ENCODE peak calls at places on chromosomes 5 and 9, in nine cellular contexts. V is adrenal gland, I is GM12878, H is sigmoid colon, O is ovary, C is HCT116, P is thyroid gland, J is heart left ventricle, T is IMR-90. W is an unnamed sample.

GRCh38 chr5:128532127-128532526 is 5.9 kb downstream of the FBN2 start:
- DNase-seq in V (no peak), I (no peak), H (no peak), O (no peak), C (no peak), P (no peak), J (no peak), T (no peak), W (no peak)

GRCh38 chr5:176816043-176816745 is 5.8 kb downstream of the UNC5A start:
- DNase-seq in V (no peak), I (no peak), H (no peak), O (no peak), C (no peak), P (no peak), J (no peak), T (no peak), W (no peak)

GRCh38 chr5:5795074-5795779 is 372.8 kb downstream of the ICE1 start:
- DNase-seq in V (peak), I (no peak), H (no peak), O (no peak), C (no peak), P (peak), J (peak), T (no peak), W (peak)

GRCh38 chr5:159655757-159656409 is 260.4 kb upstream of the ADRA1B start:
- DNase-seq in V (no peak), I (no peak), H (no peak), O (no peak), C (no peak), P (peak), J (no peak), T (no peak), W (no peak)

GRCh38 chr9:137268538-137269201 is 8.9 kb upstream of the TOR4A start:
- DNase-seq in V (peak), I (no peak), H (no peak), O (no peak), C (no peak), P (no peak), J (no peak), T (no peak), W (peak)

GRCh38 chr9:68844196-68844595 is 139.2 kb downstream of the PIP5K1B start:
- DNase-seq in V (no peak), I (no peak), H (no peak), O (no peak), C (no peak), P (no peak), J (no peak), T (no peak), W (no peak)

GRCh38 chr9:4548796-4549725 is 58.8 kb downstream of the SLC1A1 start:
- DNase-seq in V (no peak), I (no peak), H (no peak), O (no peak), C (no peak), P (no peak), J (peak), T (no peak), W (no peak)

GRCh38 chr5:136174021-136174659 is 18.8 kb downstream of the SMIM32 start:
- DNase-seq in V (no peak), I (peak), H (no peak), O (no peak), C (peak), P (no peak), J (no peak), T (peak), W (no peak)

GRCh38 chr5:87155076-87155475 is 112.6 kb upstream of the RASA1 start:
- DNase-seq in V (no peak), I (no peak), H (no peak), O (no peak), C (no peak), P (no peak), J (no peak), T (no peak), W (no peak)

GRCh38 chr5:163626904-163627434 is 121.5 kb downstream of the MAT2B start:
- DNase-seq in V (no peak), I (no peak), H (no peak), O (no peak), C (no peak), P (no peak), J (no peak), T (no peak), W (no peak)

GRCh38 chr9:108103294-108103693 is 613.7 kb upstream of the KLF4 start:
- DNase-seq in V (no peak), I (no peak), H (no peak), O (no peak), C (no peak), P (no peak), J (no peak), T (peak), W (no peak)

GRCh38 chr5:156913719-156914370 is 49.2 kb downstream of the TIMD4 start:
- DNase-seq in V (no peak), I (peak), H (no peak), O (no peak), C (no peak), P (peak), J (no peak), T (no peak), W (no peak)

GRCh38 chr9:93003552-93004407 is 54.7 kb upstream of the SUSD3 start:
- DNase-seq in V (peak), I (peak), H (no peak), O (peak), C (peak), P (peak), J (no peak), T (peak), W (no peak)

GRCh38 chr9:125388978-125389377 is 127.4 kb downstream of the GAPVD1 start:
- DNase-seq in V (no peak), I (no peak), H (no peak), O (no peak), C (no peak), P (no peak), J (no peak), T (no peak), W (no peak)

GRCh38 chr9:85876628-85877027 is 64.3 kb upstream of the NAA35 start:
- DNase-seq in V (no peak), I (no peak), H (no peak), O (no peak), C (no peak), P (no peak), J (no peak), T (no peak), W (no peak)

GRCh38 chr9:116151966-116152381 is 1.6 kb upstream of the PAPPA start:
- DNase-seq in V (no peak), I (no peak), H (no peak), O (no peak), C (no peak), P (no peak), J (no peak), T (peak), W (no peak)

GRCh38 chr5:118326496-118327045 is 661.8 kb downstream of the DTWD2 start:
- DNase-seq in V (no peak), I (no peak), H (no peak), O (no peak), C (no peak), P (peak), J (no peak), T (no peak), W (no peak)

GRCh38 chr5:147857302-147858129 is 21.0 kb upstream of the SCGB3A2 start:
- DNase-seq in V (peak), I (no peak), H (peak), O (peak), C (peak), P (peak), J (no peak), T (peak), W (no peak)

GRCh38 chr5:73966411-73966810 is 340.4 kb downstream of the ARHGEF28 start:
- DNase-seq in V (no peak), I (no peak), H (no peak), O (no peak), C (no peak), P (no peak), J (no peak), T (no peak), W (no peak)

GRCh38 chr5:73968246-73968645 is 342.2 kb downstream of the ARHGEF28 start:
- DNase-seq in V (no peak), I (no peak), H (no peak), O (no peak), C (no peak), P (no peak), J (no peak), T (no peak), W (no peak)

GRCh38 chr5:73967347-73967746 is 341.4 kb downstream of the ARHGEF28 start:
- DNase-seq in V (no peak), I (no peak), H (no peak), O (no peak), C (no peak), P (no peak), J (no peak), T (peak), W (no peak)

GRCh38 chr5:73969195-73970059 is 343.4 kb downstream of the ARHGEF28 start:
- DNase-seq in V (no peak), I (no peak), H (no peak), O (no peak), C (no peak), P (no peak), J (no peak), T (no peak), W (no peak)

DNA sequence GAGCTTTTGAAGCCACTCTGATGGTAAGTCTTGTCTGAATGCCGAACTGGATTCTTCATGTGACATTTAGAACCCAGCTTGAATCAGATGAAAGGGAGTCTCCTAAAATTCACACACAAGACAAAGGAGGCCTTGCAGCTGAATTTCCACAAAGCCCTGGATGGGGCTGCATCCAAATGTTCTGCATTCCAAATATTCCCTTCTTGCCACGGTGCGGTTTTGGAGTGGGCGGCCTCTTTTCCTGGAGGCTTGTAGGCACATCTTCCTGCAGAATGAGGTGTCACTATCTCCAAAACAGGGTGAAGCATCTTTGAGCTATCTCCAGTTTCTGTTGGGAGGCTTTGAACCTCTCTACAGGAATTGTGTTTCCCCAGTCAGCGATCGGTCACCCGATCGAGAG is 342.7 kb downstream of the ARHGEF28 start:
- DNase-seq in V (no peak), I (no peak), H (no peak), O (no peak), C (no peak), P (no peak), J (no peak), T (peak), W (no peak)
- H3K27ac ChIP-seq in V (no peak), I (no peak), H (no peak), O (no peak), C (no peak), P (no peak), J (no peak), T (no peak), W (no peak)

DNA sequence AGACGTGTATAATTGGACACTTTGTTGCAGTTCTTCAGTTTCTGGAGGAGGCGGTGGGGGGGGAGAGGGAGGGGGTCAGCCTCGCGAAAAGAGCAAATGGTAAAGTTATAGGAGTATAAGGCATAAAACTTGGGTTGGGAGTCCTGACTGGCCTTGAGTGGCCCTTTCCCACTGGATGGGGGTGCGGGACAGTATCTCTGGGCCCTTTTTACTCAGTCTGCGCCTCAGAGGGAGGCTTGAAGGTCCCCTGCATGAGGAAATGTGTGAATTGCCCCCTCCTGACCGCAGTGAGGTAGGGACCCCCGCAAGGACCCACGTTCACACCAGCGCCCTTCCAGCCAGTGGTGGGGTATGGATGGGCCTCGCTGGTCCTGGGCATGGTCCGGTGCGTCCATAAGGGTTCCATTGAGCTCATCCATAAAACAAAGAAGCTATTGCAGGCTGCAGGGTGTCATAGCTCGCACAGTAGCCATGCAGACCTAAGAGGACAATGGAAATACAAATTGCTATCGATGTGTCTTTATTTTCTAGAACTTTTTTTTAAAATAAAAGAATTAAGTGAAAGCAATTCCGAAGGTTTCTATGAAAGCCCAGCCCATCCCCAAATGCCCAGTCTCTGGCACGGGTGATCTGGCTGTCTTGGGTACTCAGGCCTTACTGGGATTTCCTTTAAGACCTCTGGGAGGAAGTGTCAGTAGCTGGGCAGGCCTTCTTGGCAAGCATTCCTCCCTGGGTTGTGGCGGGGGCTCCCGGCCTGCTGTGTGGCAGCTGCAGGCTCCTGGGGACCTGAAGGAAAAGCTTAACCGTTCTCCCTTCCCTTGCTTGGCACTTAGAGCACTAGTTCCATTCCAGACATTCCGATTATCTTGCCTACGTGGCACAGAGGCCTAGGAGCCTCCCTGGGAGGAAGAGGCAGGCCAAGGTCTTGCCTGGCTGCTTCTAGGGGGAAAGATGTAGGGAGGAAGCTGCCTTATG is 1.4 kb upstream of the SEMA5A start:
- DNase-seq in V (no peak), I (no peak), H (no peak), O (peak), C (no peak), P (peak), J (peak), T (peak), W (no peak)
- TF ChIP-seq POLR2A in V (no peak), I (no peak), H (no peak), O (no peak), C (no peak), P (no peak), J (no peak), T (peak), W (no peak)

GRCh38 chr9:136087741-136088480 is 7.2 kb downstream of the NACC2 start:
- DNase-seq in V (no peak), I (no peak), H (peak), O (peak), C (no peak), P (no peak), J (peak), T (no peak), W (peak)
- H3K27ac ChIP-seq in V (peak), I (no peak), H (peak), O (no peak), C (no peak), P (no peak), J (peak), T (no peak), W (peak)

GRCh38 chr5:75055727-75056144 is 3.4 kb upstream of the GCNT4 start:
- DNase-seq in V (no peak), I (no peak), H (no peak), O (no peak), C (no peak), P (no peak), J (no peak), T (peak), W (no peak)
- TF ChIP-seq POLR2A in V (no peak), I (no peak), H (no peak), O (no peak), C (no peak), P (no peak), J (no peak), T (no peak), W (no peak)

GRCh38 chr5:141838326-141839014 is 39.7 kb downstream of the PCDH1 start:
- DNase-seq in V (peak), I (no peak), H (no peak), O (no peak), C (no peak), P (no peak), J (no peak), T (no peak), W (no peak)
- H3K27ac ChIP-seq in V (peak), I (no peak), H (no peak), O (no peak), C (no peak), P (no peak), J (peak), T (no peak), W (peak)

DNA sequence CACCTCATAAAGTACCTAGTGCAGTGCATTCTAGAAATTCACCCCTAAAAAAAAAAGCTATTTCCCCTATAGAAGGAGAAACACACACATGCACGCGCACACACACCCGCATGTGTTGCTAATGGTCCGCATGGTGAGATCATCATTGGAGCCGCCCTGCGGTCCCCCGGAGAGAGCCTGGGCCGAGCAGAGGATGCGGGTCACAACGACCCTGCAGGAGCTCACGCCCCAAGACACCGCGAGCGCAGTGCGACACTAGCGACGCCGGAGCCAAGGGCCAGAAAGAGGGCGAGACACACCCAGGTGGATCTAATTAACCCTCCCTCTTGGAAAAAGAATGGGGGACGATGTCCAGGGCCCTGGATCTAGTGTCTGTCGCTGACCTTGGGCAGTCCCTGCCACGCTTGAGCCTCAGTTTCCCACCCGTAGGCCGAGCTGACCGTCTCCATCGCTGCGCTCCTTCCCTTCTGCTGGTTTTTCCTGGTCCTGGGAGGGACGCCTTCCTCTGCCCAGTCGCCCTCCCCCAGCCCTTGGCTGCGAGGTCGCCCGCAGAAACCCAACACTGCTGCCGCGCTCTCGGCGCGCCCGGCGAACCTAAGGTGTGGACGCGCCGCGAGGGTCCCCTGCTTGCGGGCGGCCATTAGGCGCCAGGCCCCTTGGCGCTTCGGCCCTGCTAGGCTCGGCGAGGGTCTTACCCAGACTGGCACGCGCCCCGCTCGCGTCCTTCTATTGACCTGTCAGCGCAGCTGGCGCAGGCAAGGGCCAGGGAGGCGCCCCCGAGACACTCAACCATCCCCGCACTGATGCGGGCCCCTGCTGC is 47.6 kb upstream of the RNF20 start:
- DNase-seq in V (peak), I (no peak), H (no peak), O (peak), C (peak), P (peak), J (peak), T (peak), W (no peak)
- TF ChIP-seq POLR2A in V (no peak), I (no peak), H (peak), O (peak), C (peak), P (no peak), J (no peak), T (no peak), W (no peak)

W was measured in gastrocnemius medialis.